ENCODE peak calls at places on chromosomes 11 and 22, in six cellular contexts. Q, H, P, L, B and R are unnamed samples.

GRCh38 chr22:35312198-35313059 is 12.7 kb downstream of the TOM1 start:
- DNase-seq in Q (no peak), H (peak), P (no peak), L (peak), B (no peak), R (no peak)

GRCh38 chr22:26409705-26410376 is 19.2 kb upstream of the ASPHD2 start:
- DNase-seq in Q (peak), H (no peak), P (no peak), L (no peak), B (no peak), R (no peak)

GRCh38 chr11:117205211-117205818 is 6.1 kb downstream of the TAGLN start:
- DNase-seq in Q (no peak), H (no peak), P (no peak), L (no peak), B (peak), R (no peak)

GRCh38 chr11:92979176-92979575 is 9.7 kb downstream of the MTNR1B start:
- DNase-seq in Q (no peak), H (peak), P (no peak), L (peak), B (no peak), R (no peak)

GRCh38 chr22:46579751-46580449 is 40.3 kb upstream of the GRAMD4 start:
- DNase-seq in Q (no peak), H (no peak), P (no peak), L (no peak), B (no peak), R (no peak)

GRCh38 chr22:49767355-49768062 is 60.2 kb downstream of the BRD1 start:
- DNase-seq in Q (no peak), H (peak), P (peak), L (peak), B (peak), R (no peak)

GRCh38 chr11:45994421-45995341 is 72.2 kb downstream of the LARGE2 start:
- DNase-seq in Q (no peak), H (peak), P (peak), L (no peak), B (peak), R (no peak)

GRCh38 chr11:13216019-13217006 is 61.3 kb upstream of the BMAL1 start:
- DNase-seq in Q (no peak), H (peak), P (peak), L (peak), B (peak), R (no peak)

GRCh38 chr11:9601041-9601875 is 27.8 kb downstream of the WEE1 start:
- DNase-seq in Q (no peak), H (peak), P (no peak), L (peak), B (no peak), R (no peak)

GRCh38 chr11:2777871-2778629 is 78.3 kb upstream of the KCNQ1OT1 start:
- DNase-seq in Q (peak), H (no peak), P (no peak), L (no peak), B (peak), R (peak)

GRCh38 chr11:69240332-69241074 is 53.5 kb upstream of the MYEOV start:
- DNase-seq in Q (no peak), H (no peak), P (peak), L (no peak), B (peak), R (peak)

GRCh38 chr11:34653851-34654490 is 33.1 kb downstream of the EHF start:
- DNase-seq in Q (no peak), H (peak), P (peak), L (peak), B (no peak), R (no peak)

GRCh38 chr11:75475767-75476650 is 43.0 kb upstream of the KLHL35 start:
- DNase-seq in Q (peak), H (peak), P (no peak), L (peak), B (no peak), R (peak)

GRCh38 chr11:77095551-77096490 is 6.8 kb upstream of the OMP start:
- DNase-seq in Q (no peak), H (no peak), P (peak), L (no peak), B (no peak), R (no peak)

GRCh38 chr11:30314625-30315024 is 8.3 kb upstream of the ARL14EP start:
- DNase-seq in Q (no peak), H (no peak), P (no peak), L (no peak), B (no peak), R (no peak)

GRCh38 chr11:86548278-86548917 is 124.0 kb downstream of the ME3 start:
- DNase-seq in Q (no peak), H (peak), P (no peak), L (no peak), B (no peak), R (no peak)

GRCh38 chr11:110598725-110599124 is 113.5 kb downstream of the ARHGAP20 start:
- DNase-seq in Q (no peak), H (no peak), P (no peak), L (no peak), B (no peak), R (no peak)

GRCh38 chr11:128929991-128930390 is 12.7 kb downstream of the TP53AIP1 start:
- DNase-seq in Q (no peak), H (peak), P (no peak), L (no peak), B (peak), R (no peak)

GRCh38 chr11:119888119-119888518 is 159.1 kb upstream of the NECTIN1 start:
- DNase-seq in Q (no peak), H (no peak), P (no peak), L (no peak), B (no peak), R (no peak)

GRCh38 chr11:60544077-60544476 is 28.9 kb downstream of the MS4A13 start:
- DNase-seq in Q (no peak), H (no peak), P (no peak), L (no peak), B (no peak), R (no peak)

GRCh38 chr11:44623716-44624491 is 58.4 kb downstream of the CD82 start:
- DNase-seq in Q (peak), H (peak), P (no peak), L (no peak), B (peak), R (peak)

GRCh38 chr22:23204541-23205157 is 24.3 kb downstream of the BCR start:
- DNase-seq in Q (peak), H (peak), P (no peak), L (no peak), B (peak), R (no peak)

GRCh38 chr22:20881231-20881630 is 22.4 kb downstream of the SNAP29 start:
- DNase-seq in Q (no peak), H (peak), P (no peak), L (peak), B (no peak), R (no peak)

GRCh38 chr22:25763239-25763777 is 21.3 kb downstream of the MYO18B start:
- DNase-seq in Q (no peak), H (peak), P (no peak), L (peak), B (no peak), R (no peak)

GRCh38 chr11:11105361-11105760 is 247.5 kb upstream of the ZBED5 start:
- DNase-seq in Q (no peak), H (no peak), P (peak), L (no peak), B (no peak), R (no peak)

GRCh38 chr11:63888170-63889086 is 28.5 kb downstream of the RCOR2 start:
- DNase-seq in Q (peak), H (peak), P (peak), L (peak), B (peak), R (no peak)

GRCh38 chr22:44583854-44584253 is 85.8 kb upstream of the RTL6 start:
- DNase-seq in Q (no peak), H (no peak), P (no peak), L (no peak), B (peak), R (no peak)